ENCODE peak calls at places on chromosomes 16 and 17, in nine cellular contexts. J is fibroblast of lung, I is OCI-LY7, O is right lobe of liver, L is uterus, Y is HepG2, F is A673, P is heart right ventricle, S is pancreas. T is an unnamed sample.
A peak's percentile ranks its signal among the peaks of the same experiment; 100 is the strongest.

GRCh38 chr17:58899191-58899590 is 143.5 kb downstream of the PPM1E start:
- DNase-seq in J (no peak), P (no peak), Y (no peak), L (no peak), O (no peak), I (no peak), S (no peak), F (no peak), T (no peak)

GRCh38 chr16:54265558-54266213 is 20.9 kb downstream of the IRX3 start:
- DNase-seq in O (no peak), J (peak; percentile 35), L (no peak), F (no peak), Y (peak; percentile 65), I (no peak), P (no peak), S (no peak), T (no peak)

GRCh38 chr16:73753931-73754330 is 542.7 kb upstream of the PSMD7 start:
- DNase-seq in L (no peak), S (no peak), Y (no peak), P (no peak), J (no peak), F (no peak), O (no peak), I (no peak), T (no peak)

GRCh38 chr17:42709561-42709960 is 27.2 kb downstream of the CNTNAP1 start:
- DNase-seq in Y (no peak), P (no peak), F (no peak), J (no peak), O (no peak), I (no peak), L (no peak), S (no peak), T (no peak)

GRCh38 chr17:156094-156621 is 18.8 kb downstream of the SCGB1C2 start:
- DNase-seq in I (no peak), S (no peak), F (no peak), Y (no peak), J (no peak), L (no peak), O (peak; percentile 51), P (no peak), T (no peak)

GRCh38 chr17:82328141-82328993 is 5.2 kb downstream of the SECTM1 start:
- DNase-seq in F (no peak), J (no peak), O (peak; percentile 95), S (no peak), P (no peak), L (no peak), I (no peak), Y (peak; percentile 87), T (no peak)

GRCh38 chr16:65421596-65421995 is 299.7 kb upstream of the CDH11 start:
- DNase-seq in O (no peak), I (no peak), J (no peak), F (no peak), P (no peak), S (no peak), Y (no peak), L (no peak), T (no peak)

GRCh38 chr17:52546990-52547389 is 388.5 kb upstream of the CA10 start:
- DNase-seq in Y (no peak), J (no peak), O (no peak), F (no peak), S (no peak), P (no peak), I (no peak), L (no peak), T (no peak)

GRCh38 chr17:72126575-72127486 is 6.0 kb downstream of the SOX9 start:
- DNase-seq in L (no peak), F (no peak), P (peak; percentile 25), O (no peak), S (no peak), J (peak; percentile 92), I (no peak), Y (peak; percentile 95), T (peak; percentile 21)

GRCh38 chr17:10754109-10754508 is 24.3 kb upstream of the TMEM220 start:
- DNase-seq in I (peak; percentile 33), P (no peak), Y (peak; percentile 39), F (peak; percentile 59), S (peak; percentile 36), J (no peak), O (no peak), L (no peak), T (peak; percentile 14)

DNA sequence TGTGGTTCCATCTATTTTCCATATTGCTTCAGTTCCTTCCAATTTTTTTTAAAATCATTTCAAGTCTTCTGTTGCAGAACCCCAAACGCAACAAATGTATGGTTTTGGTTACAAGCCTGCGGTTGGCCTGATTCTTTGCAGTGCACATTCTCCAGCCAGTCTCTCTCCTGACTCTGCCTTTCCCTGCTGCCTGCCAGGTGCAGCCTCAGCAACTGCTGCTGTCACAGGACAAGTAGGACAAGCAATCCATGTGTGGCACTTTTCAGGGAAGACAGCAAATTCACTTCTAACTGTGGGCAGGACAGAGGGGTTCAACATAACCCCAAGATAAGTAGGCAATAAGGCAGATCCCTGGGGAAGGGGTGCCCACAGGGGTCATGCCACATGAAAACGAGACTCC is 24.2 kb downstream of the EMP2 start:
- DNase-seq in P (no peak), S (no peak), F (no peak), J (no peak), O (no peak), I (no peak), L (no peak), Y (no peak), T (no peak)
- H3K27ac ChIP-seq in P (no peak overlapping the region), S (no peak overlapping the region), F (no peak overlapping the region), J (no peak overlapping the region), O (no peak overlapping the region), I (no peak overlapping the region), L (no peak overlapping the region), Y (no peak overlapping the region), T (no peak overlapping the region)

GRCh38 chr16:56916571-56917403 is 15.2 kb upstream of the HERPUD1 start:
- DNase-seq in L (no peak), I (peak; percentile 89), P (no peak), F (no peak), J (no peak), O (no peak), Y (no peak), S (no peak), T (peak; percentile 94)
- H3K27ac ChIP-seq in L (peak overlapping the region; percentile 17), I (peak overlapping the region; percentile 92), P (peak overlapping the region; percentile 84), F (no peak overlapping the region), J (no peak overlapping the region), O (peak overlapping the region; percentile 51), Y (no peak overlapping the region), S (peak overlapping the region; percentile 75), T (peak overlapping the region; percentile 98)

GRCh38 chr17:29107084-29107483 is 64.1 kb downstream of the PIPOX start:
- DNase-seq in F (no peak), L (no peak), O (no peak), Y (no peak), I (no peak), S (peak; percentile 88), P (no peak), J (no peak), T (no peak)

GRCh38 chr17:29102046-29102445 is 59.1 kb downstream of the PIPOX start:
- DNase-seq in J (no peak), S (no peak), O (no peak), I (no peak), F (no peak), P (no peak), Y (no peak), L (no peak), T (no peak)

GRCh38 chr17:29100296-29100695 is 57.4 kb downstream of the PIPOX start:
- DNase-seq in Y (no peak), I (no peak), S (no peak), O (no peak), L (no peak), J (no peak), P (no peak), F (no peak), T (no peak)

GRCh38 chr17:29102741-29103181 is 59.8 kb downstream of the PIPOX start:
- DNase-seq in L (no peak), S (no peak), J (peak; percentile 27), F (no peak), I (no peak), P (peak; percentile 34), O (no peak), Y (no peak), T (no peak)

DNA sequence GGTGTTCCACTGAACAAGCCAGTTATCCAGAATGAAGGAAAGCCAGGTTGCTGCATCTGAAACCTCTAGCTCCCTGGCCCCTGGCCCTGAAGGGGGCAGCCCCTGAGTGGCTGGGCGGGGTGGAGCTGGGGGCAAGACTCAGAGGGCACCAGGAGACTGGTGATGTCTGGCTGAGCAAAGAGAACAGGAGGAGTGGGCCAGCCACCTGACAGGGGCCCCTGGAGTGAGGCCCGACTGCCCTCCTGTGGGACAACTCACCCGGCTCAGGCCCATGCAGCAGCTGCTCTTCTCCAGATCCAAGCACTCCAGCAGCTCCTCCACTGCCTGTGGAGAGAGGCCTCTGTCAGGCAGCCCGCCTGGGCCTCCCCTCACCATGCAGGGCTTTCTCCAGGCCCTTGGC is 60.4 kb downstream of the PIPOX start:
- DNase-seq in P (no peak), F (no peak), L (no peak), I (no peak), J (no peak), Y (no peak), S (no peak), O (no peak), T (no peak)
- H3K27ac ChIP-seq in P (no peak overlapping the region), F (no peak overlapping the region), L (no peak overlapping the region), I (no peak overlapping the region), J (no peak overlapping the region), Y (no peak overlapping the region), S (no peak overlapping the region), O (no peak overlapping the region), T (no peak overlapping the region)

GRCh38 chr16:85420501-85421337 is 192.4 kb upstream of the GSE1 start:
- DNase-seq in P (peak; percentile 16), S (peak; percentile 31), I (peak; percentile 77), L (peak; percentile 35), F (peak; percentile 73), Y (peak; percentile 35), O (peak; percentile 78), J (peak; percentile 21), T (peak; percentile 31)

GRCh38 chr16:85421338-85422123 is 191.6 kb upstream of the GSE1 start:
- DNase-seq in S (peak; percentile 36), I (no peak), J (no peak), L (peak; percentile 19), P (no peak), F (no peak), O (peak; percentile 49), Y (no peak), T (no peak)

GRCh38 chr16:85419503-85420408 is 193.4 kb upstream of the GSE1 start:
- DNase-seq in I (no peak), J (no peak), F (no peak), Y (no peak), O (peak; percentile 46), S (peak; percentile 12), L (no peak), P (no peak), T (no peak)

GRCh38 chr16:85417156-85417860 is 195.8 kb upstream of the GSE1 start:
- DNase-seq in F (no peak), Y (no peak), O (peak; percentile 41), L (peak; percentile 12), J (no peak), I (peak; percentile 20), P (no peak), S (peak; percentile 10), T (peak; percentile 54)

DNA sequence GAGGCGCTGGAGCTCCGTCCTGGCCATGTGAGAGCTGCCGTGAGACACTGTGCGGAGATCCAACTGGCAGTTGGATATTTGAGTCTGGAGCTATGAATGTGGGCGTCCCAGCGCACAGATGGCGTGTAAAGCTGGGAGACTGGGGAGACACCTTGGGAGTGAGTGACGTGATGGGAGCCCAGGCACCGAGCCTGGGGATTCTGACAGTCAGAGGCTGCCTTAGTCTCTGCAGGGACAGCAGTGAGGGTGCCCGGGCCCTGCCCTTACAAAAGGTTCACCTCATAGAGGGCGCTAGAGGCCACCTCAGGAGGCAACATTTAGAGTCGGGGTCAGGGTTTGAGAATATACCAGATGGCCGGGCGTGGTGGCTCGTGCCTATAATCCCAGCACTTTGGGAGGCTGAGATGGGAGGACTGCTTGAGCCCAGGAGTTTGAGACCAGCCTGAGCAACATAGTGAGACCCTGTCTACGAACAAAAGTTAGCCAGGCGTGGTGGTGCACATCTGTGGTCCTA is 194.1 kb upstream of the GSE1 start:
- DNase-seq in P (no peak), J (no peak), Y (no peak), O (peak; percentile 39), I (no peak), L (no peak), S (peak; percentile 15), F (no peak), T (no peak)
- H3K27ac ChIP-seq in P (no peak overlapping the region), J (no peak overlapping the region), Y (no peak overlapping the region), O (no peak overlapping the region), I (no peak overlapping the region), L (no peak overlapping the region), S (no peak overlapping the region), F (no peak overlapping the region), T (no peak overlapping the region)